ENCODE peak calls at places on chromosomes 2 and 18, in seven cellular contexts. One of them, this sample, is unnamed.

GRCh38 chr18:12428923-12429322 is 21.2 kb downstream of the PRELID3A start:
- DNase-seq in body of pancreas: no peak
- DNase-seq in neural progenitor cell: no peak
- DNase-seq in heart right ventricle: no peak
- DNase-seq in IMR-90: no peak
- DNase-seq in left ventricle myocardium inferior: no peak
- DNase-seq in lower lobe of right lung: no peak
- DNase-seq in this sample: no peak

GRCh38 chr18:56727399-56727798 is 76.2 kb downstream of the WDR7 start:
- DNase-seq in left ventricle myocardium inferior: no peak
- DNase-seq in lower lobe of right lung: no peak
- DNase-seq in body of pancreas: no peak
- DNase-seq in neural progenitor cell: no peak
- DNase-seq in heart right ventricle: no peak
- DNase-seq in IMR-90: no peak
- DNase-seq in this sample: no peak

GRCh38 chr2:191957996-191958860 is 111.3 kb upstream of the CAVIN2 start:
- DNase-seq in IMR-90: no peak
- DNase-seq in lower lobe of right lung: no peak
- DNase-seq in left ventricle myocardium inferior: no peak
- DNase-seq in heart right ventricle: no peak
- DNase-seq in body of pancreas: no peak
- DNase-seq in neural progenitor cell: no peak
- DNase-seq in this sample: no peak

GRCh38 chr2:226585130-226585561 is 214.5 kb downstream of the IRS1 start:
- DNase-seq in heart right ventricle: no peak
- DNase-seq in IMR-90: no peak
- DNase-seq in body of pancreas: no peak
- DNase-seq in neural progenitor cell: no peak
- DNase-seq in left ventricle myocardium inferior: no peak
- DNase-seq in lower lobe of right lung: no peak
- DNase-seq in this sample: no peak

GRCh38 chr18:35513181-35513932 is 15.6 kb upstream of the INO80C start:
- DNase-seq in body of pancreas: peak; percentile 36
- DNase-seq in lower lobe of right lung: no peak
- DNase-seq in left ventricle myocardium inferior: peak; percentile 32
- DNase-seq in IMR-90: peak; percentile 54
- DNase-seq in heart right ventricle: peak; percentile 45
- DNase-seq in neural progenitor cell: peak; percentile 43
- DNase-seq in this sample: no peak

GRCh38 chr18:57780318-57781127 is 22.6 kb downstream of the ATP8B1 start:
- DNase-seq in neural progenitor cell: no peak
- DNase-seq in heart right ventricle: no peak
- DNase-seq in body of pancreas: no peak
- DNase-seq in lower lobe of right lung: no peak
- DNase-seq in IMR-90: peak; percentile 94
- DNase-seq in left ventricle myocardium inferior: no peak
- DNase-seq in this sample: no peak

GRCh38 chr2:20562540-20563225 is 88.2 kb downstream of the HS1BP3 start:
- DNase-seq in left ventricle myocardium inferior: no peak
- DNase-seq in heart right ventricle: no peak
- DNase-seq in neural progenitor cell: peak; percentile 74
- DNase-seq in IMR-90: no peak
- DNase-seq in body of pancreas: no peak
- DNase-seq in lower lobe of right lung: no peak
- DNase-seq in this sample: no peak

GRCh38 chr2:20013061-20013721 is 723 bp upstream of the MATN3 start:
- DNase-seq in heart right ventricle: no peak
- DNase-seq in lower lobe of right lung: no peak
- DNase-seq in body of pancreas: no peak
- DNase-seq in neural progenitor cell: peak; percentile 37
- DNase-seq in left ventricle myocardium inferior: no peak
- DNase-seq in IMR-90: no peak
- DNase-seq in this sample: no peak

GRCh38 chr2:105928563-105928962 is 183.9 kb downstream of the NCK2 start:
- DNase-seq in left ventricle myocardium inferior: no peak
- DNase-seq in lower lobe of right lung: no peak
- DNase-seq in heart right ventricle: no peak
- DNase-seq in neural progenitor cell: no peak
- DNase-seq in body of pancreas: no peak
- DNase-seq in IMR-90: no peak
- DNase-seq in this sample: no peak

GRCh38 chr2:27378096-27378808 is 2.3 kb downstream of the ZNF513 start:
- DNase-seq in heart right ventricle: no peak
- DNase-seq in neural progenitor cell: peak; percentile 17
- DNase-seq in IMR-90: no peak
- DNase-seq in left ventricle myocardium inferior: no peak
- DNase-seq in body of pancreas: peak; percentile 31
- DNase-seq in lower lobe of right lung: no peak
- DNase-seq in this sample: no peak

GRCh38 chr2:186841940-186842339 is 7.0 kb downstream of the ZSWIM2 start:
- DNase-seq in body of pancreas: no peak
- DNase-seq in heart right ventricle: no peak
- DNase-seq in IMR-90: peak; percentile 81
- DNase-seq in lower lobe of right lung: no peak
- DNase-seq in left ventricle myocardium inferior: no peak
- DNase-seq in neural progenitor cell: no peak
- DNase-seq in this sample: no peak

GRCh38 chr2:37349376-37349775 is 4.9 kb downstream of the QPCT start:
- DNase-seq in body of pancreas: no peak
- DNase-seq in neural progenitor cell: peak; percentile 21
- DNase-seq in heart right ventricle: no peak
- DNase-seq in left ventricle myocardium inferior: no peak
- DNase-seq in lower lobe of right lung: no peak
- DNase-seq in IMR-90: no peak
- DNase-seq in this sample: no peak

GRCh38 chr2:190668892-190669291 is 20.0 kb downstream of the NAB1 start:
- DNase-seq in neural progenitor cell: no peak
- DNase-seq in body of pancreas: no peak
- DNase-seq in left ventricle myocardium inferior: no peak
- DNase-seq in lower lobe of right lung: no peak
- DNase-seq in heart right ventricle: no peak
- DNase-seq in IMR-90: no peak
- DNase-seq in this sample: no peak

GRCh38 chr2:157900203-157900602 is 24.1 kb upstream of the ACVR1 start:
- DNase-seq in body of pancreas: no peak
- DNase-seq in neural progenitor cell: no peak
- DNase-seq in IMR-90: no peak
- DNase-seq in left ventricle myocardium inferior: no peak
- DNase-seq in lower lobe of right lung: no peak
- DNase-seq in heart right ventricle: no peak
- DNase-seq in this sample: no peak

GRCh38 chr2:33108483-33109443 is 162.0 kb downstream of the LTBP1 start:
- DNase-seq in IMR-90: peak; percentile 90
- DNase-seq in lower lobe of right lung: no peak
- DNase-seq in neural progenitor cell: peak; percentile 10
- DNase-seq in heart right ventricle: no peak
- DNase-seq in body of pancreas: no peak
- DNase-seq in left ventricle myocardium inferior: no peak
- DNase-seq in this sample: no peak

GRCh38 chr2:33110461-33110860 is 163.7 kb downstream of the LTBP1 start:
- DNase-seq in left ventricle myocardium inferior: no peak
- DNase-seq in lower lobe of right lung: no peak
- DNase-seq in heart right ventricle: no peak
- DNase-seq in IMR-90: peak; percentile 82
- DNase-seq in neural progenitor cell: no peak
- DNase-seq in body of pancreas: no peak
- DNase-seq in this sample: no peak

GRCh38 chr2:33115196-33115595 is 168.4 kb downstream of the LTBP1 start:
- DNase-seq in IMR-90: no peak
- DNase-seq in lower lobe of right lung: no peak
- DNase-seq in neural progenitor cell: no peak
- DNase-seq in left ventricle myocardium inferior: no peak
- DNase-seq in body of pancreas: no peak
- DNase-seq in heart right ventricle: no peak
- DNase-seq in this sample: no peak

GRCh38 chr2:33107690-33108482 is 161.1 kb downstream of the LTBP1 start:
- DNase-seq in heart right ventricle: no peak
- DNase-seq in left ventricle myocardium inferior: no peak
- DNase-seq in body of pancreas: no peak
- DNase-seq in IMR-90: peak; percentile 37
- DNase-seq in neural progenitor cell: no peak
- DNase-seq in lower lobe of right lung: no peak
- DNase-seq in this sample: no peak

DNA sequence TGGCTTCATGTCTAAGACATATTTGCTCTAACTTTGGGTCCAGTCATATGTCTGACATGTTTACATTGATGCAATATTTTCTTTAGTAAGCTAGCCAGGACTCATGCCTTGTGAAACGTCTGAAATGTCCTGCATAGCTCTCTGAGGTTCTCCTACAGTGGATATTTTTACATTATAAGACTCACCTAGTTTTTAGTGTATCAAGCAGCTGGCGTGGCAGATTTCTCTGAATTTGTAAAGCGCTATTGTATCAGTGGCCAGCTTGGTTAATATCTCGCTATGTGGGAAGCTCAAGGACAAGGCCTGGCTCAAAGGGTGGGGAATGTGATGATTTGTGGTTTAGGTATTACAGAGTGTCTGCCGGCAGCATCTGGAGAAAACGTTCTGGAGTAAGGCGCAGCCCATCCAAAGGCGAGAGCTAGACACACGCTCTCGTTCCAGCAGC is 164.3 kb downstream of the LTBP1 start:
- DNase-seq in lower lobe of right lung: no peak
- DNase-seq in heart right ventricle: no peak
- DNase-seq in neural progenitor cell: no peak
- DNase-seq in body of pancreas: no peak
- DNase-seq in IMR-90: peak; percentile 73
- DNase-seq in left ventricle myocardium inferior: no peak
- DNase-seq in this sample: no peak
- H3K27ac ChIP-seq in lower lobe of right lung: no peak overlapping the region
- H3K27ac ChIP-seq in heart right ventricle: no peak overlapping the region
- H3K27ac ChIP-seq in neural progenitor cell: no peak overlapping the region
- H3K27ac ChIP-seq in body of pancreas: no peak overlapping the region
- H3K27ac ChIP-seq in IMR-90: peak overlapping the region; percentile 66
- H3K27ac ChIP-seq in left ventricle myocardium inferior: no peak overlapping the region
- H3K27ac ChIP-seq in this sample: no peak overlapping the region

DNA sequence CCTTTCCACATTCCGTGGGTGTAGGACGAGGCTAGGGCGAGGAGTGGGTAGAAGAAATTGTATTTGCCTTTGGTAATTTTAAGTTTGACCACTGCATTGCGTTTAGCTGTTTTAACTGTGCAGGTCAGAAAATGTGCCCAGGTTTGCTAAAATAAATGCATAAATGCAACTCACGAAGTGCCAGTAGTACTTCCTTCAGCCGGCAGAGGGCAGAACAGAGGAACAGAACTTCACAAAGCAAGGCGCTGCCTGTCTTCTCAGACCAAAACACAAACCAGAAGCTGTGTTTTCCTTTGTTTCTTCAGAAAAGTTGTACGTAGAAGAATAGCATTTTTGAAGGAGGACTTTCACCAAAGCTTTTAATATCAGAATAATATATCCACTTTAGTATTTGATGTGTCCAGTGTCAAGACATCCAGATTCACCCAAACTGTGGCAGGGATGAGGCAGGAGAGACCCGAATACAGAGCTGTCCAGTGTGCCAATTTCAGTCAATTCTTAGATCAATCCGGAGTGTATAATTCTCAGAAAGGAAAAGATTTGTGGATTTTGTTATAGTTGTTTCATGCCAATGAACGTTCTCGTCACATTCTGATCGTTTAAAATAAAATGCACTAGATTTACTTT is 348.6 kb downstream of the DLGAP1 start:
- DNase-seq in heart right ventricle: peak; percentile 24
- DNase-seq in IMR-90: peak; percentile 52
- DNase-seq in lower lobe of right lung: peak; percentile 53
- DNase-seq in left ventricle myocardium inferior: peak; percentile 47
- DNase-seq in neural progenitor cell: peak; percentile 85
- DNase-seq in body of pancreas: peak; percentile 76
- DNase-seq in this sample: peak; percentile 69
- H3K9me3 ChIP-seq in heart right ventricle: no peaks in the 10 kb centered on the region
- H3K9me3 ChIP-seq in IMR-90: no peaks in the 10 kb centered on the region
- H3K9me3 ChIP-seq in lower lobe of right lung: no peaks in the 10 kb centered on the region
- H3K9me3 ChIP-seq in left ventricle myocardium inferior: no peaks in the 10 kb centered on the region
- H3K9me3 ChIP-seq in neural progenitor cell: no peaks in the 10 kb centered on the region
- H3K9me3 ChIP-seq in body of pancreas: no peaks in the 10 kb centered on the region
- H3K9me3 ChIP-seq in this sample: no peaks in the 10 kb centered on the region

GRCh38 chr18:2672872-2673271 is 17.3 kb downstream of the SMCHD1 start:
- DNase-seq in left ventricle myocardium inferior: no peak
- DNase-seq in heart right ventricle: no peak
- DNase-seq in neural progenitor cell: no peak
- DNase-seq in IMR-90: no peak
- DNase-seq in lower lobe of right lung: no peak
- DNase-seq in body of pancreas: no peak
- DNase-seq in this sample: no peak
- H3K27ac ChIP-seq in left ventricle myocardium inferior: no peak overlapping the region
- H3K27ac ChIP-seq in heart right ventricle: no peak overlapping the region
- H3K27ac ChIP-seq in neural progenitor cell: no peak overlapping the region
- H3K27ac ChIP-seq in IMR-90: no peak overlapping the region
- H3K27ac ChIP-seq in lower lobe of right lung: no peak overlapping the region
- H3K27ac ChIP-seq in body of pancreas: no peak overlapping the region
- H3K27ac ChIP-seq in this sample: no peak overlapping the region

GRCh38 chr2:234091883-234092282 is 41.4 kb downstream of the SPP2 start:
- DNase-seq in body of pancreas: no peak
- DNase-seq in neural progenitor cell: no peak
- DNase-seq in heart right ventricle: no peak
- DNase-seq in IMR-90: no peak
- DNase-seq in left ventricle myocardium inferior: no peak
- DNase-seq in lower lobe of right lung: no peak
- DNase-seq in this sample: no peak
- H3K9me3 ChIP-seq in body of pancreas: no peaks in the 10 kb centered on the region
- H3K9me3 ChIP-seq in neural progenitor cell: peaks cover 7% of the 10 kb centered on the region
- H3K9me3 ChIP-seq in heart right ventricle: no peaks in the 10 kb centered on the region
- H3K9me3 ChIP-seq in IMR-90: no peaks in the 10 kb centered on the region
- H3K9me3 ChIP-seq in left ventricle myocardium inferior: peaks cover 24% of the 10 kb centered on the region
- H3K9me3 ChIP-seq in lower lobe of right lung: no peaks in the 10 kb centered on the region
- H3K9me3 ChIP-seq in this sample: no peaks in the 10 kb centered on the region

DNA sequence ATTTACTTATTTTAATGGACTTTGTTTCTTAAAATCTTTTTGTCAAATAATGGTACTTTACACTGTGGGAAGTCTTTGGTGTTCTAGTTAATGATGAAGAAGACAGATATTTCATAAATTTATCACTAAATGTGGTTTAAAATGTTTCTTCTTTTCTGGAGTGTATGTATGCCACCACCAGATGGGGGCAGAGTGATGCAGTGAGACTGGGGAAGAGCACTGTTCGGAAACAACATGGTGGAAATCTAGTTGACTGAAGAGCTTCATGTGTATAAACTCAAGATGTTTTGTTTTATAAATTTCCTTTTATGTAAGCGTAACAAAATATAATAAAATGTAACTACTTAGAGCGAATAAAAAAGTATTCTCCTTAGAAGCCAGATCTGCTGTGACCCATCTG is 195.1 kb downstream of the KCNE4 start:
- DNase-seq in heart right ventricle: no peak
- DNase-seq in lower lobe of right lung: no peak
- DNase-seq in neural progenitor cell: peak; percentile 19
- DNase-seq in body of pancreas: no peak
- DNase-seq in left ventricle myocardium inferior: no peak
- DNase-seq in IMR-90: peak; percentile 43
- DNase-seq in this sample: no peak
- H3K27ac ChIP-seq in heart right ventricle: no peak overlapping the region
- H3K27ac ChIP-seq in lower lobe of right lung: no peak overlapping the region
- H3K27ac ChIP-seq in neural progenitor cell: no peak overlapping the region
- H3K27ac ChIP-seq in body of pancreas: no peak overlapping the region
- H3K27ac ChIP-seq in left ventricle myocardium inferior: no peak overlapping the region
- H3K27ac ChIP-seq in IMR-90: no peak overlapping the region
- H3K27ac ChIP-seq in this sample: no peak overlapping the region

GRCh38 chr2:148702475-148702874 is 57.9 kb downstream of the EPC2 start:
- DNase-seq in left ventricle myocardium inferior: no peak
- DNase-seq in lower lobe of right lung: no peak
- DNase-seq in body of pancreas: no peak
- DNase-seq in IMR-90: no peak
- DNase-seq in heart right ventricle: no peak
- DNase-seq in neural progenitor cell: no peak
- DNase-seq in this sample: no peak
- H3K9me3 ChIP-seq in left ventricle myocardium inferior: peaks cover 33% of the 10 kb centered on the region
- H3K9me3 ChIP-seq in lower lobe of right lung: peaks cover 22% of the 10 kb centered on the region
- H3K9me3 ChIP-seq in body of pancreas: no peaks in the 10 kb centered on the region
- H3K9me3 ChIP-seq in IMR-90: peaks cover 6% of the 10 kb centered on the region
- H3K9me3 ChIP-seq in heart right ventricle: peaks cover 22% of the 10 kb centered on the region
- H3K9me3 ChIP-seq in neural progenitor cell: peaks cover 21% of the 10 kb centered on the region
- H3K9me3 ChIP-seq in this sample: peaks cover 18% of the 10 kb centered on the region